ENCODE peak calls at places on chromosomes 7 and 10, in eight cellular contexts. Z is A549, W is stomach, G is sigmoid colon, E is tibial nerve, C is SK-N-SH, V is ovary, Y is GM12878. A is an unnamed sample.

GRCh38 chr7:81846398-81846797 is 76.6 kb upstream of the HGF start:
- DNase-seq in C (no peak), Y (peak; percentile 57), V (no peak), E (peak; percentile 13), Z (no peak), G (no peak), W (no peak), A (peak; percentile 52)

GRCh38 chr10:112335104-112335840 is 38.6 kb upstream of the ACSL5 start:
- DNase-seq in G (no peak), V (no peak), Y (no peak), C (no peak), E (no peak), W (no peak), Z (no peak), A (no peak)

GRCh38 chr10:43119416-43120115 is 18.7 kb upstream of the CSGALNACT2 start:
- DNase-seq in Z (no peak), C (no peak), G (no peak), V (peak; percentile 31), W (no peak), E (no peak), Y (no peak), A (peak; percentile 77)

GRCh38 chr10:31618541-31619291 is 299.7 kb downstream of the ZEB1 start:
- DNase-seq in Z (no peak), G (peak; percentile 78), Y (no peak), W (no peak), C (no peak), E (peak; percentile 57), V (peak; percentile 45), A (no peak)

GRCh38 chr10:132149917-132150316 is 36.8 kb upstream of the DPYSL4 start:
- DNase-seq in Y (no peak), Z (no peak), E (no peak), C (no peak), G (no peak), V (peak; percentile 20), W (no peak), A (no peak)

GRCh38 chr10:49001402-49001801 is 61.8 kb upstream of the LRRC18 start:
- DNase-seq in V (peak; percentile 66), G (no peak), E (no peak), Y (no peak), C (peak; percentile 50), Z (peak; percentile 18), W (no peak), A (no peak)

GRCh38 chr7:13508586-13508985 is 480.9 kb downstream of the ETV1 start:
- DNase-seq in V (no peak), C (no peak), Y (no peak), Z (no peak), G (no peak), E (no peak), W (no peak), A (no peak)

GRCh38 chr10:14146005-14146404 is 184.7 kb downstream of the FRMD4A start:
- DNase-seq in V (no peak), Z (no peak), E (no peak), C (no peak), G (no peak), Y (no peak), W (no peak), A (no peak)

GRCh38 chr7:103348959-103349358 is 1.5 kb downstream of the PSMC2 start:
- DNase-seq in W (no peak), Z (no peak), V (no peak), C (no peak), E (no peak), G (no peak), Y (no peak), A (no peak)

GRCh38 chr7:12728192-12728538 is 40.7 kb downstream of the ARL4A start:
- DNase-seq in W (no peak), Y (no peak), C (no peak), G (no peak), Z (no peak), E (no peak), V (no peak), A (no peak)

GRCh38 chr10:91880310-91880709 is 29.0 kb downstream of the FGFBP3 start:
- DNase-seq in E (no peak), W (no peak), Y (no peak), V (no peak), G (no peak), Z (no peak), C (no peak), A (no peak)

GRCh38 chr7:26495569-26495968 is 203.9 kb downstream of the SNX10 start:
- DNase-seq in W (no peak), Y (no peak), V (no peak), C (no peak), Z (no peak), G (no peak), E (no peak), A (no peak)

GRCh38 chr7:5296627-5297226 is 14.0 kb downstream of the SLC29A4 start:
- DNase-seq in E (no peak), Y (peak; percentile 1), W (no peak), Z (no peak), C (peak; percentile 93), V (no peak), G (no peak), A (no peak)

GRCh38 chr7:96973986-96974385 is 31.4 kb upstream of the DLX6 start:
- DNase-seq in W (no peak), G (no peak), Z (no peak), C (no peak), E (no peak), Y (no peak), V (no peak), A (no peak)

GRCh38 chr10:87657370-87657769 is 2.3 kb upstream of the PAPSS2 start:
- DNase-seq in W (peak; percentile 32), V (peak; percentile 63), G (peak; percentile 70), Y (no peak), Z (no peak), C (no peak), E (peak; percentile 57), A (no peak)

GRCh38 chr10:110504111-110504735 is 6.5 kb downstream of the DUSP5 start:
- DNase-seq in C (no peak), Y (peak; percentile 93), W (peak; percentile 41), E (peak; percentile 60), V (peak; percentile 40), Z (no peak), G (peak; percentile 75), A (no peak)

GRCh38 chr7:112254709-112255387 is 48.4 kb downstream of the ZNF277 start:
- DNase-seq in C (no peak), E (no peak), G (no peak), Y (no peak), W (no peak), V (no peak), Z (no peak), A (no peak)
- TF ChIP-seq EP300 in C (no peak), E (no peak), G (no peak), Y (no peak), W (no peak), V (no peak), Z (no peak), A (no peak)

DNA sequence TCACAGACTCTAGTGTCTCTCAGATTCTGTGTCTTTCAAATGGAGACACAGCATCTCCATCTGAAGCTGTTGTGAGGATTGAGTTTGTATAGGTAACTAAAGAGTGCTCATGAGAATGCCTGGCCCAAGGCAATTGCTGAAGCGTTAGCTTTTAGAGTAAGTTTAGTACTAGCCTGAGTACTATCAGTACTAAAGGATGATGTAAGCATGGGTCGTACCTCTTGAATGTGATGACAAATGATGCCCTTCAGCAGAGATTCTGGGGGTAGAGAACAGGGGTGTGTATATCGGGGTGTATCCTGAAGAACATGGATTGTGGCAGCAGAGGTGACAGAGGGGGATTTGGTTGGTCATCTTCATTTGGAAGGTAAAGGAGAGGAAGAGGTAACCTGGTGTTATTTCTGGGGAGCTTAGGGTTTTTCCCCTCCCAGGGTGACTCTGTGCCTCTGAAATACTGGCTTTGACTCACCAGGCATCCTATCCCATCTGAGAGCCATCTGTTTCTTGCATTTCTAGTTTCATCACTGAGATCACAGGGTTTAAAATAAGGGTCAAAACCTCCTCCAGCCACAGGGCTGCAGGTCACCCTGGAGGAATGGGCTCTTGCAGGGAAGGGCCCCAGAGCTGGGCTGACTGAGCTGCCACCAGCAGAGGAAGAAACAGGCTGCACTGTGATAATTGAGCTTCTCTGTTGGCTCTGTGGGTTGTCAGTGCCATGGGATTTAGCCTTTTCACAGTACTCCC is 756.0 kb downstream of the KCNMA1 start:
- DNase-seq in C (no peak), V (no peak), W (no peak), G (no peak), Y (peak; percentile 26), Z (no peak), E (no peak), A (no peak)
- TF ChIP-seq EP300 in C (no peak), V (no peak), W (no peak), G (no peak), Y (no peak), Z (no peak), E (no peak), A (no peak)

DNA sequence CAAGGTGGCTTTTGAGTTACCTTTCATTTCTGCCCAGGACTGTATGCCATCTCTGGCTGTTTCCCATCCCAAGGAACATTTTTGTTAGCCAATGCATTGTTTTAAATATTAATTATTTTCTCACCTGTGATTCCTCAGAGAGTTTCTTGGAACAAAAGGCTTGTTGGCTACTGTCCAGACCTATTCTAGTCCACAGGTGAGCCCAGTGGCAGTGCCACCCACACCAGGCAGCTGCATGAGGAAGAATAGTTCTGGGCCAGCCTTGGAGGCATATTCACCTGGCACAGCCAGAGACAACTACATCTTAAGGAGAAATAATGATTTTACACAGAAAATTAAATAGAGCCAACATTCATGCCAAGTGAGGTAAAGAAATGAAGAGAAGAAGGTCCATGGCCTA is 123.9 kb downstream of the C1GALT1 start:
- DNase-seq in W (no peak), Y (no peak), V (no peak), C (no peak), E (no peak), Z (no peak), G (no peak), A (no peak)
- TF ChIP-seq EP300 in W (no peak), Y (no peak), V (no peak), C (no peak), E (no peak), Z (no peak), G (no peak), A (no peak)

DNA sequence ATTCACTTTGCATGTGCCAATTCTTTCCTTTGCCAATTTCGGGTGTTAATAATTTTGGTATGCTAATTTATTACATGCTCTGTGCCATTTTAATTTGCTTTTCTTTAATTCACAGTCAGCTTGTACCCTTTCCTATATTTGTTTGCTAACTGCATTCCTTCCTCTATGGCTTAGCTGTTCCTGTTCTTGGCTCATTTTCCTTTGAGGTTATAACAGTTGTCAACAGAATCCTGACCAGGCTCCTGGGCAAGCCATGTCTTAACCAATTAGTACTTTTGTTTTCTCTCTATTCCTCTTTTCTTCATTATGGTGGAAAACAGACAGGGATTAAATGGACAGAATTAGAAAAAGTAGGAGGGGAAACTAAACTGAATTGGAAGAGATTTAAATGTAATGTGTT is 73.7 kb upstream of the RPA3 start:
- DNase-seq in Y (no peak), G (no peak), E (no peak), C (no peak), V (no peak), Z (no peak), W (no peak), A (no peak)
- TF ChIP-seq EP300 in Y (no peak), G (no peak), E (no peak), C (no peak), V (no peak), Z (no peak), W (no peak), A (no peak)

A was measured in upper lobe of left lung.